ENCODE peak calls at places on chromosomes 3 and 15, in four cellular contexts. N, M, E and J are unnamed samples.

GRCh38 chr3:45976191-45977091 is 19.2 kb downstream of the FYCO1 start:
- DNase-seq in N (no peak), M (no peak), E (no peak), J (no peak)

GRCh38 chr3:127002195-127003174 is 19.6 kb downstream of the PLXNA1 start:
- DNase-seq in M (peak), E (peak), N (peak), J (peak)

GRCh38 chr15:31391687-31392671 is 65.3 kb downstream of the KLF13 start:
- DNase-seq in E (peak), N (peak), M (peak), J (peak)

GRCh38 chr3:155412856-155413255 is 119.4 kb upstream of the STRIT1 start:
- DNase-seq in E (no peak), N (no peak), M (no peak), J (no peak)

GRCh38 chr3:184472723-184473419 is 88.7 kb upstream of the EPHB3 start:
- DNase-seq in N (peak), E (no peak), M (no peak), J (no peak)

GRCh38 chr15:70628542-70628941 is 134.8 kb downstream of the UACA start:
- DNase-seq in M (no peak), N (no peak), E (no peak), J (no peak)

GRCh38 chr15:88060383-88060782 is 196.2 kb downstream of the NTRK3 start:
- DNase-seq in N (no peak), E (no peak), M (no peak), J (no peak)

GRCh38 chr3:54120657-54121403 is 1.5 kb upstream of the CACNA2D3 start:
- DNase-seq in E (no peak), M (peak), N (no peak), J (no peak)

GRCh38 chr15:25241241-25241801 is 197.5 kb downstream of the UBE3A start:
- DNase-seq in M (no peak), N (no peak), E (no peak), J (no peak)

GRCh38 chr15:40992241-40992741 is 39.0 kb downstream of the CHAC1 start:
- DNase-seq in M (no peak), E (no peak), N (peak), J (no peak)

GRCh38 chr3:171614318-171614967 is 154.2 kb upstream of the TNIK start:
- DNase-seq in E (peak), N (peak), M (peak), J (no peak)

GRCh38 chr15:94653071-94653470 is 421.7 kb downstream of the MCTP2 start:
- DNase-seq in M (no peak), N (no peak), E (no peak), J (no peak)

GRCh38 chr15:75214293-75215096 is 12.8 kb downstream of the C15orf39 start:
- DNase-seq in N (no peak), M (no peak), E (no peak), J (no peak)

GRCh38 chr15:77525411-77525811 is 104.7 kb downstream of the HMG20A start:
- DNase-seq in E (no peak), M (no peak), N (no peak), J (no peak)

GRCh38 chr15:63586790-63587189 is 10.4 kb upstream of the FBXL22 start:
- DNase-seq in M (no peak), E (no peak), N (no peak), J (no peak)

GRCh38 chr15:78243491-78243941 is 9.2 kb upstream of the ACSBG1 start:
- DNase-seq in E (no peak), M (no peak), N (peak), J (no peak)

GRCh38 chr15:79243723-79244122 is 38.8 kb upstream of the ANKRD34C start:
- DNase-seq in N (no peak), E (no peak), M (no peak), J (no peak)

GRCh38 chr3:140588558-140588957 is 89.3 kb upstream of the TRIM42 start:
- DNase-seq in N (no peak), E (no peak), M (no peak), J (no peak)

GRCh38 chr3:154926721-154927120 is 153.4 kb upstream of the MME start:
- DNase-seq in M (no peak), N (no peak), E (no peak), J (no peak)

GRCh38 chr3:152834354-152835310 is at the start of gene P2RY1:
- DNase-seq in E (peak), M (peak), N (peak), J (peak)

GRCh38 chr3:183911763-183912506 is 27.3 kb upstream of the PARL start:
- DNase-seq in M (no peak), E (no peak), N (no peak), J (no peak)

GRCh38 chr3:18098960-18099587 is 326.1 kb downstream of the SATB1 start:
- DNase-seq in N (no peak), M (peak), E (no peak), J (peak)

GRCh38 chr15:90062729-90063684 is 39.3 kb downstream of the IDH2 start:
- DNase-seq in N (no peak), M (no peak), E (no peak), J (no peak)

GRCh38 chr3:27685474-27685873 is 36.6 kb downstream of the EOMES start:
- DNase-seq in M (no peak), E (no peak), N (no peak), J (no peak)

GRCh38 chr3:75192065-75192658 is 472.0 kb upstream of the FRG2C start:
- DNase-seq in E (peak), M (peak), N (peak), J (peak)

GRCh38 chr3:101829878-101830277 is 19.4 kb upstream of the NFKBIZ start:
- DNase-seq in M (no peak), N (no peak), E (no peak), J (no peak)

GRCh38 chr3:74469151-74469550 is 145.3 kb downstream of the CNTN3 start:
- DNase-seq in N (no peak), E (no peak), M (peak), J (peak)

GRCh38 chr3:73398084-73398483 is 226.7 kb downstream of the PDZRN3 start:
- DNase-seq in E (no peak), M (no peak), N (no peak), J (no peak)

GRCh38 chr3:53084310-53085001 is 38.6 kb upstream of the SFMBT1 start:
- DNase-seq in E (no peak), M (peak), N (no peak), J (peak)

GRCh38 chr15:68768321-68768720 is 52.4 kb downstream of the ANP32A start:
- DNase-seq in N (peak), E (no peak), M (no peak), J (peak)

GRCh38 chr15:40787991-40788390 is 18.2 kb downstream of the C15orf62 start:
- DNase-seq in M (no peak), N (no peak), E (no peak), J (no peak)

GRCh38 chr15:64337761-64338160 is 18.2 kb downstream of the CSNK1G1 start:
- DNase-seq in N (peak), E (no peak), M (no peak), J (no peak)

GRCh38 chr15:68019814-68020525 is 34.1 kb upstream of the PIAS1 start:
- DNase-seq in E (no peak), M (no peak), N (no peak), J (no peak)

GRCh38 chr3:49903451-49904424 is at the start of gene MST1R:
- DNase-seq in E (no peak), M (peak), N (peak), J (no peak)

GRCh38 chr3:151895881-151896661 is 22.6 kb downstream of the SUCNR1 start:
- DNase-seq in E (no peak), M (no peak), N (peak), J (no peak)

GRCh38 chr3:4999626-5000184 is 20.5 kb downstream of the BHLHE40 start:
- DNase-seq in E (no peak), M (no peak), N (no peak), J (no peak)

GRCh38 chr3:88509582-88509981 is 359.8 kb downstream of the C3orf38 start:
- DNase-seq in N (no peak), E (no peak), M (no peak), J (no peak)

GRCh38 chr15:33860749-33861148 is 107.5 kb upstream of the CHRM5 start:
- DNase-seq in M (peak), N (no peak), E (no peak), J (peak)